ENCODE peak calls at places on chromosomes 7 and 10, in four cellular contexts. One of them, this sample, is unnamed.

GRCh38 chr10:78260141-78260540 is 226.5 kb downstream of the RPS24 start:
- DNase-seq in spleen: peak; percentile 28
- DNase-seq in AG10803: no peak
- DNase-seq in NCI-H1092 treated with DMSO at 0.1 percent for 48 hours: no peak
- DNase-seq in this sample: no peak

GRCh38 chr7:46003896-46004875 is 83.1 kb upstream of the IGFBP3 start:
- DNase-seq in AG10803: peak; percentile 79
- DNase-seq in NCI-H1092 treated with DMSO at 0.1 percent for 48 hours: no peak
- DNase-seq in spleen: no peak
- DNase-seq in this sample: no peak

GRCh38 chr10:100041620-100042019 is 31.9 kb upstream of the DNMBP start:
- DNase-seq in NCI-H1092 treated with DMSO at 0.1 percent for 48 hours: no peak
- DNase-seq in AG10803: no peak
- DNase-seq in spleen: no peak
- DNase-seq in this sample: no peak

GRCh38 chr7:36692444-36692843 is 31.9 kb downstream of the AOAH start:
- DNase-seq in NCI-H1092 treated with DMSO at 0.1 percent for 48 hours: no peak
- DNase-seq in spleen: no peak
- DNase-seq in AG10803: no peak
- DNase-seq in this sample: no peak

GRCh38 chr7:122068046-122068445 is 76.0 kb downstream of the AASS start:
- DNase-seq in NCI-H1092 treated with DMSO at 0.1 percent for 48 hours: no peak
- DNase-seq in spleen: no peak
- DNase-seq in AG10803: no peak
- DNase-seq in this sample: no peak

GRCh38 chr10:132162021-132162531 is 24.7 kb upstream of the DPYSL4 start:
- DNase-seq in NCI-H1092 treated with DMSO at 0.1 percent for 48 hours: peak; percentile 19
- DNase-seq in AG10803: no peak
- DNase-seq in spleen: peak; percentile 41
- DNase-seq in this sample: no peak

GRCh38 chr10:29517352-29517923 is 117.3 kb downstream of the SVIL start:
- DNase-seq in AG10803: peak; percentile 32
- DNase-seq in NCI-H1092 treated with DMSO at 0.1 percent for 48 hours: no peak
- DNase-seq in spleen: no peak
- DNase-seq in this sample: no peak

GRCh38 chr10:90960355-90960814 is 39.5 kb upstream of the ANKRD1 start:
- DNase-seq in NCI-H1092 treated with DMSO at 0.1 percent for 48 hours: no peak
- DNase-seq in AG10803: peak; percentile 87
- DNase-seq in spleen: no peak
- DNase-seq in this sample: no peak

GRCh38 chr7:101116898-101117297 is 10.0 kb upstream of the SERPINE1 start:
- DNase-seq in spleen: no peak
- DNase-seq in AG10803: no peak
- DNase-seq in NCI-H1092 treated with DMSO at 0.1 percent for 48 hours: no peak
- DNase-seq in this sample: no peak

This sample was measured in upper lobe of right lung.